ENCODE peak calls at places on chromosomes 2 and 18, in six cellular contexts. E is IMR-90, G is mammary epithelial cell, X is bronchial epithelial cell, B is Peyer's patch, P is colonic mucosa. A is an unnamed sample.

GRCh38 chr2:34627003-34627402 is 1027.9 kb upstream of the FAM98A start:
- DNase-seq in B (no peak), G (no peak), X (no peak), P (no peak), E (no peak), A (no peak)

GRCh38 chr2:98436734-98437133 is 7.9 kb upstream of the INPP4A start:
- DNase-seq in P (no peak), E (no peak), G (no peak), X (no peak), B (no peak), A (no peak)

GRCh38 chr2:45128580-45128997 is 119.3 kb upstream of the SIX2 start:
- DNase-seq in E (peak), B (no peak), X (peak), P (no peak), G (peak), A (no peak)

GRCh38 chr2:222318712-222319575 is 20.1 kb upstream of the PAX3 start:
- DNase-seq in B (no peak), X (no peak), P (peak), E (no peak), G (no peak), A (no peak)

GRCh38 chr2:105179469-105180372 is 61.8 kb upstream of the GPR45 start:
- DNase-seq in P (peak), B (no peak), G (peak), E (peak), X (peak), A (peak)

GRCh38 chr18:52546686-52547346 is 206.8 kb downstream of the DCC start:
- DNase-seq in E (no peak), G (no peak), P (no peak), B (no peak), X (no peak), A (no peak)

GRCh38 chr2:239611222-239611795 is 210.5 kb upstream of the HDAC4 start:
- DNase-seq in B (no peak), P (peak), E (no peak), G (no peak), X (no peak), A (no peak)

GRCh38 chr18:75220786-75221355 is 10.3 kb downstream of the TSHZ1 start:
- DNase-seq in P (no peak), X (peak), E (no peak), B (no peak), G (no peak), A (no peak)

GRCh38 chr2:133633851-133634250 is 65.6 kb upstream of the NCKAP5 start:
- DNase-seq in B (no peak), P (no peak), X (peak), E (peak), G (peak), A (no peak)

GRCh38 chr2:162074937-162075688 is 1.1 kb upstream of the DPP4 start:
- DNase-seq in P (no peak), X (no peak), E (peak), G (no peak), B (no peak), A (no peak)

GRCh38 chr2:38863061-38863695 is 12.6 kb downstream of the DHX57 start:
- DNase-seq in B (no peak), X (no peak), G (no peak), E (no peak), P (no peak), A (no peak)

GRCh38 chr18:31857516-31858106 is 85.3 kb downstream of the TRAPPC8 start:
- DNase-seq in P (no peak), B (no peak), E (no peak), G (no peak), X (no peak), A (no peak)

GRCh38 chr18:67385455-67385854 is 131.1 kb downstream of the DSEL start:
- DNase-seq in P (no peak), X (peak), E (peak), B (no peak), G (no peak), A (no peak)

GRCh38 chr2:61671561-61672315 is 133.6 kb upstream of the XPO1 start:
- DNase-seq in E (no peak), P (no peak), B (no peak), X (peak), G (no peak), A (no peak)

GRCh38 chr2:208320686-208321085 is 54.6 kb downstream of the PIKFYVE start:
- DNase-seq in E (no peak), X (no peak), G (no peak), B (peak), P (no peak), A (no peak)

GRCh38 chr2:15177103-15177502 is 384.0 kb downstream of the NBAS start:
- DNase-seq in X (peak), G (peak), E (peak), B (no peak), P (no peak), A (no peak)

GRCh38 chr2:165469417-165469816 is at the start of gene CSRNP3:
- DNase-seq in E (peak), G (peak), P (peak), B (no peak), X (peak), A (peak)

GRCh38 chr2:180359522-180360282 is 352.6 kb upstream of the CWC22 start:
- DNase-seq in P (peak), G (peak), B (peak), E (no peak), X (peak), A (no peak)

GRCh38 chr2:85748039-85748438 is 5.8 kb upstream of the ATOH8 start:
- DNase-seq in X (no peak), G (no peak), P (no peak), E (no peak), B (no peak), A (no peak)

GRCh38 chr2:85433511-85434089 is 15.1 kb downstream of the SH2D6 start:
- DNase-seq in X (peak), B (no peak), E (peak), G (peak), P (peak), A (peak)

GRCh38 chr2:24930768-24931167 is 10.7 kb upstream of the ADCY3 start:
- DNase-seq in B (no peak), G (no peak), P (no peak), X (peak), E (peak), A (no peak)

GRCh38 chr2:38794235-38794946 is 16.4 kb downstream of the GEMIN6 start:
- DNase-seq in B (no peak), E (no peak), G (no peak), X (no peak), P (no peak), A (no peak)

GRCh38 chr2:112772322-112772721 is 7.9 kb upstream of the CKAP2L start:
- DNase-seq in X (no peak), G (no peak), B (no peak), E (no peak), P (no peak), A (no peak)

GRCh38 chr2:142140434-142140845 is 9.6 kb upstream of the LRP1B start:
- DNase-seq in E (peak), P (no peak), B (no peak), X (peak), G (no peak), A (no peak)

GRCh38 chr2:17538844-17539554 is 1.5 kb upstream of the VSNL1 start:
- DNase-seq in P (peak), X (peak), G (peak), E (peak), B (no peak), A (peak)
- TF ChIP-seq CTCF in P (no peak), X (no peak), G (no peak), E (no peak), B (no peak), A (no peak)

GRCh38 chr2:233708942-233709341 is 3.8 kb upstream of the UGT1A5 start:
- DNase-seq in E (no peak), B (no peak), X (no peak), P (no peak), G (no peak), A (no peak)

GRCh38 chr2:233711312-233712008 is 1.2 kb upstream of the UGT1A5 start:
- DNase-seq in X (peak), P (peak), E (peak), G (peak), B (peak), A (peak)

GRCh38 chr2:233714164-233714563 is 1.5 kb downstream of the UGT1A5 start:
- DNase-seq in G (peak), E (no peak), X (no peak), P (no peak), B (no peak), A (no peak)

GRCh38 chr2:233712596-233713261 is at the start of gene UGT1A5:
- DNase-seq in B (no peak), G (no peak), P (no peak), E (no peak), X (no peak), A (no peak)

GRCh38 chr2:233713262-233713615 is 532 bp downstream of the UGT1A5 start:
- DNase-seq in P (no peak), G (no peak), E (no peak), X (no peak), B (no peak), A (no peak)
- H3K4me3 ChIP-seq in P (no peak), G (no peak), E (no peak), X (no peak), B (peak), A (no peak)

GRCh38 chr2:70498528-70498927 is 55.1 kb downstream of the TGFA start:
- DNase-seq in E (no peak), G (no peak), P (no peak), B (no peak), X (no peak), A (no peak)

GRCh38 chr2:70496819-70497218 is 56.8 kb downstream of the TGFA start:
- DNase-seq in B (no peak), E (no peak), P (no peak), X (peak), G (no peak), A (no peak)

GRCh38 chr2:70499253-70499652 is 54.4 kb downstream of the TGFA start:
- DNase-seq in B (no peak), X (no peak), P (no peak), E (no peak), G (no peak), A (no peak)

GRCh38 chr2:70501215-70501614 is 52.4 kb downstream of the TGFA start:
- DNase-seq in P (no peak), G (no peak), X (no peak), B (no peak), E (no peak), A (no peak)

DNA sequence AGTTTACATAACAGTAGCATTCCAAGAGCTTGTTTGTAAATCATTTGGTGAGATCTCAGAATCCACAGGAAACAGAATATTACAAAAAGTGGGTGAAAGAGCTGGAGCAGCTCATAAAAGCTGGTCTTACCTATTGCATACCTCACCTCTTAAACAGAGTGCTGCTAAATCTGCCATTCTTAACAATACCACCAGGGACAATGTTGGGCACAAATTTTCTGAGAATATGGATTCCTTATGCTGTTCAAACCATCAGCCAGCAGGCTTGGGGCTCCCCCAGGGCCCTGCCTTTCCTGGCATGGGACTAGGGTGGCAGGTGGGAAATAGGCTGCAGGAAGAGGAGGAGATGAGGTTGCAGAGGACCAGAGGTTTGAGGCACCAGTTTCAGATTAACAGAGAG is 55.6 kb downstream of the TGFA start:
- DNase-seq in B (no peak), G (no peak), X (peak), P (no peak), E (no peak), A (no peak)
- TF ChIP-seq CTCF in B (no peak), G (peak), X (peak), P (no peak), E (no peak), A (no peak)

GRCh38 chr2:11753452-11753885 is 7.0 kb downstream of the LPIN1 start:
- DNase-seq in X (peak), P (peak), E (no peak), G (peak), B (peak), A (peak)
- H3K4me3 ChIP-seq in X (no peak), P (peak), E (no peak), G (no peak), B (peak), A (no peak)